ENCODE peak calls at places on chromosomes 11 and 22, in nine cellular contexts. One of them, this sample, is unnamed.

GRCh38 chr11:69307421-69307820 is 13.5 kb downstream of the MYEOV start:
- DNase-seq in heart right ventricle: no peak
- DNase-seq in ovary: no peak
- DNase-seq in RWPE1: no peak
- DNase-seq in A549: no peak
- DNase-seq in CD4-positive, alpha-beta T cell: no peak
- DNase-seq in left ventricle myocardium inferior: no peak
- DNase-seq in GM20000: no peak
- DNase-seq in kidney: no peak
- DNase-seq in this sample: no peak

GRCh38 chr22:37887610-37888378 is 18.3 kb upstream of the MICALL1 start:
- DNase-seq in ovary: peak
- DNase-seq in heart right ventricle: no peak
- DNase-seq in CD4-positive, alpha-beta T cell: no peak
- DNase-seq in RWPE1: peak
- DNase-seq in GM20000: no peak
- DNase-seq in A549: no peak
- DNase-seq in kidney: no peak
- DNase-seq in left ventricle myocardium inferior: no peak
- DNase-seq in this sample: no peak

GRCh38 chr11:122691751-122692150 is 36.2 kb downstream of the UBASH3B start:
- DNase-seq in CD4-positive, alpha-beta T cell: no peak
- DNase-seq in heart right ventricle: no peak
- DNase-seq in ovary: no peak
- DNase-seq in RWPE1: no peak
- DNase-seq in A549: no peak
- DNase-seq in left ventricle myocardium inferior: no peak
- DNase-seq in GM20000: no peak
- DNase-seq in kidney: no peak
- DNase-seq in this sample: no peak

GRCh38 chr11:68552542-68552941 is 92.0 kb downstream of the PPP6R3 start:
- DNase-seq in left ventricle myocardium inferior: no peak
- DNase-seq in kidney: no peak
- DNase-seq in heart right ventricle: no peak
- DNase-seq in CD4-positive, alpha-beta T cell: no peak
- DNase-seq in ovary: no peak
- DNase-seq in RWPE1: no peak
- DNase-seq in GM20000: no peak
- DNase-seq in A549: no peak
- DNase-seq in this sample: no peak

GRCh38 chr11:115104851-115105453 is 399.3 kb downstream of the CADM1 start:
- DNase-seq in ovary: no peak
- DNase-seq in left ventricle myocardium inferior: no peak
- DNase-seq in GM20000: no peak
- DNase-seq in A549: no peak
- DNase-seq in kidney: no peak
- DNase-seq in CD4-positive, alpha-beta T cell: no peak
- DNase-seq in heart right ventricle: no peak
- DNase-seq in RWPE1: no peak
- DNase-seq in this sample: no peak

GRCh38 chr11:112023104-112023503 is 2.1 kb upstream of the DLAT start:
- DNase-seq in GM20000: no peak
- DNase-seq in CD4-positive, alpha-beta T cell: no peak
- DNase-seq in A549: no peak
- DNase-seq in RWPE1: no peak
- DNase-seq in left ventricle myocardium inferior: no peak
- DNase-seq in ovary: no peak
- DNase-seq in kidney: no peak
- DNase-seq in heart right ventricle: no peak
- DNase-seq in this sample: no peak

GRCh38 chr11:117396970-117397369 is 69.3 kb downstream of the CEP164 start:
- DNase-seq in kidney: no peak
- DNase-seq in RWPE1: no peak
- DNase-seq in ovary: no peak
- DNase-seq in GM20000: no peak
- DNase-seq in heart right ventricle: no peak
- DNase-seq in A549: no peak
- DNase-seq in CD4-positive, alpha-beta T cell: no peak
- DNase-seq in left ventricle myocardium inferior: no peak
- DNase-seq in this sample: no peak

GRCh38 chr22:27919943-27920755 is 1.1 kb upstream of the PITPNB start:
- DNase-seq in RWPE1: no peak
- DNase-seq in GM20000: peak
- DNase-seq in kidney: no peak
- DNase-seq in heart right ventricle: peak
- DNase-seq in CD4-positive, alpha-beta T cell: no peak
- DNase-seq in A549: peak
- DNase-seq in ovary: no peak
- DNase-seq in left ventricle myocardium inferior: no peak
- DNase-seq in this sample: no peak

GRCh38 chr11:8285796-8286195 is 22.1 kb upstream of the LMO1 start:
- DNase-seq in left ventricle myocardium inferior: no peak
- DNase-seq in kidney: no peak
- DNase-seq in heart right ventricle: no peak
- DNase-seq in ovary: no peak
- DNase-seq in RWPE1: no peak
- DNase-seq in CD4-positive, alpha-beta T cell: no peak
- DNase-seq in A549: no peak
- DNase-seq in GM20000: peak
- DNase-seq in this sample: no peak

GRCh38 chr11:12042215-12042676 is 33.8 kb upstream of the DKK3 start:
- DNase-seq in RWPE1: peak
- DNase-seq in CD4-positive, alpha-beta T cell: no peak
- DNase-seq in heart right ventricle: no peak
- DNase-seq in kidney: no peak
- DNase-seq in A549: no peak
- DNase-seq in GM20000: no peak
- DNase-seq in ovary: no peak
- DNase-seq in left ventricle myocardium inferior: no peak
- DNase-seq in this sample: no peak

GRCh38 chr11:85848556-85848955 is 6.6 kb upstream of the CCDC83 start:
- DNase-seq in CD4-positive, alpha-beta T cell: no peak
- DNase-seq in ovary: no peak
- DNase-seq in GM20000: no peak
- DNase-seq in RWPE1: no peak
- DNase-seq in heart right ventricle: no peak
- DNase-seq in left ventricle myocardium inferior: no peak
- DNase-seq in A549: no peak
- DNase-seq in kidney: no peak
- DNase-seq in this sample: no peak

GRCh38 chr11:86116386-86116726 is 47.5 kb upstream of the PICALM start:
- DNase-seq in left ventricle myocardium inferior: no peak
- DNase-seq in ovary: no peak
- DNase-seq in kidney: no peak
- DNase-seq in GM20000: peak
- DNase-seq in CD4-positive, alpha-beta T cell: no peak
- DNase-seq in A549: peak
- DNase-seq in heart right ventricle: no peak
- DNase-seq in RWPE1: peak
- DNase-seq in this sample: no peak

GRCh38 chr11:27705873-27706820 is 5.9 kb upstream of the BDNF start:
- DNase-seq in RWPE1: peak
- DNase-seq in A549: peak
- DNase-seq in heart right ventricle: no peak
- DNase-seq in left ventricle myocardium inferior: no peak
- DNase-seq in GM20000: peak
- DNase-seq in kidney: no peak
- DNase-seq in CD4-positive, alpha-beta T cell: no peak
- DNase-seq in ovary: no peak
- DNase-seq in this sample: no peak

DNA sequence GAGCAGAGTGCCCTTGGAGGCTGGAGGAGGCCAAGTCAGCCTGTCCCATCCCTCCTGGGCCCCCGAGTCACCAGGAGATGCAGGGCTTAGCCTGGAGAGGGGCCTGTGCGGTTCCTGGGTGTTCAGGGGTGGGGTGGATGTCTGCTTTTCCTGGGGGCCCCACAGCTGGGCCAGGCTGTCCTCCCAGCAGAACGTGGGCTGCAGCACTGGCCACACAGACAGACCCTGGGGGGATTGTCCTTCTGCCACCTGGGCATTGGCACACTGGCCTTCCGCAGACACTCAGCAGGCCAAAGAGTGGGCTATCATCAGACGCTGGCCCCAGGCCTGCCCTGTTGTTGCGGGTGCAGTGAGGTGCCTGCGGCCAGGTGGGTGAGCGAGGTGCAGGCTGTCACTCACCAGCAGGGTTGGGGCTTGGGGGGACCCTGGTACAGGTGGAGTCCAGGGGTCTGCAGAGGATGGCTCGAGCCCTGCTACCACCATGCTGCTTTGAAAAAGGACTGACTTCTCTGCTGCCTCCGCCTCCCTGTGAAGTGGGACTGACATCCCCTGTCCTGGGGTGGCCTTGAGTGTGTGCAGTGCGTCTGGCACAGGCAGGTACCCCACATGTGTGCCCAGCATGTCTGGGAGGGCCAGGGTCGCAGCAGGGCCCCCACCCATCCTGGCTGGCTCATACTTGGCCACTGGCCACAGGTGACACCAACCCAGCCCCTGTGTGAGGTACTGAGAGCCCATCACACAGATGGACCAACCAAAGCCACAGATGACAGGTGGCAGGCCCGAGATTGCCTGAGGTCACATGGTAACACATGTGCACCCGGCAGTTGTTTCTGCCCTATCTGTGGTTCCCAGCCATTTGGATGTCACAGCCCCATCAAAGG is 39.0 kb upstream of the KCNQ1OT1 start:
- DNase-seq in RWPE1: no peak
- DNase-seq in left ventricle myocardium inferior: no peak
- DNase-seq in CD4-positive, alpha-beta T cell: no peak
- DNase-seq in GM20000: no peak
- DNase-seq in kidney: peak
- DNase-seq in A549: no peak
- DNase-seq in heart right ventricle: no peak
- DNase-seq in ovary: no peak
- DNase-seq in this sample: no peak
- TF ChIP-seq CTCF in RWPE1: no peak
- TF ChIP-seq CTCF in left ventricle myocardium inferior: no peak
- TF ChIP-seq CTCF in CD4-positive, alpha-beta T cell: no peak
- TF ChIP-seq CTCF in GM20000: no peak
- TF ChIP-seq CTCF in kidney: no peak
- TF ChIP-seq CTCF in A549: no peak
- TF ChIP-seq CTCF in heart right ventricle: no peak
- TF ChIP-seq CTCF in ovary: no peak
- TF ChIP-seq CTCF in this sample: no peak

GRCh38 chr22:45317551-45318167 is 7.9 kb downstream of the FAM118A start:
- DNase-seq in left ventricle myocardium inferior: peak
- DNase-seq in heart right ventricle: peak
- DNase-seq in A549: no peak
- DNase-seq in CD4-positive, alpha-beta T cell: peak
- DNase-seq in ovary: peak
- DNase-seq in kidney: no peak
- DNase-seq in GM20000: no peak
- DNase-seq in RWPE1: no peak
- DNase-seq in this sample: no peak
- TF ChIP-seq CTCF in left ventricle myocardium inferior: peak
- TF ChIP-seq CTCF in heart right ventricle: peak
- TF ChIP-seq CTCF in A549: no peak
- TF ChIP-seq CTCF in CD4-positive, alpha-beta T cell: no peak
- TF ChIP-seq CTCF in ovary: peak
- TF ChIP-seq CTCF in kidney: peak
- TF ChIP-seq CTCF in GM20000: no peak
- TF ChIP-seq CTCF in RWPE1: peak
- TF ChIP-seq CTCF in this sample: no peak

DNA sequence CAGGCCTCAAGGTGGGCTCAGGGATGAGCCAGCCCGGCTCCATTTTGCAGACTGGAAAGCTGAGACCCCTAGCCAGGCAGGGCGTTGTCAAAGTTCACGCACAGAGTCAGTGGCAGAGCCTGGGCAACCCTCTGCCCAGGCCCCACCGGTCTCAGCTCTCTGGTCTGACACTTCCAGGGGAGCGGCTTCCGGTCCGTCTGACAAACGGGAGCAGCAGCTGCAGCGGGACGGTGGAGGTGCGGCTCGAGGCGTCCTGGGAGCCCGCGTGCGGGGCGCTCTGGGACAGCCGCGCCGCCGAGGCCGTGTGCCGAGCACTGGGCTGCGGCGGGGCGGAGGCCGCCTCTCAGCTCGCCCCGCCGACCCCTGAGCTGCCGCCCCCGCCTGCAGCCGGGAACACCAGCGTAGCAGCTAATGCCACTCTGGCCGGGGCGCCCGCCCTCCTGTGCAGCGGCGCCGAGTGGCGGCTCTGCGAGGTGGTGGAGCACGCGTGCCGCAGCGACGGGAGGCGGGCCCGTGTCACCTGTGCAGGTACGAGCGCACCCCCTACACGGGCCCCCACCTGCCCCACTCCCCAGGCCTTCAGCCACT is 36.0 kb downstream of the CD6 start:
- DNase-seq in RWPE1: peak
- DNase-seq in ovary: peak
- DNase-seq in heart right ventricle: no peak
- DNase-seq in CD4-positive, alpha-beta T cell: no peak
- DNase-seq in left ventricle myocardium inferior: no peak
- DNase-seq in kidney: peak
- DNase-seq in A549: no peak
- DNase-seq in GM20000: peak
- DNase-seq in this sample: no peak
- TF ChIP-seq CTCF in RWPE1: no peak
- TF ChIP-seq CTCF in ovary: no peak
- TF ChIP-seq CTCF in heart right ventricle: no peak
- TF ChIP-seq CTCF in CD4-positive, alpha-beta T cell: no peak
- TF ChIP-seq CTCF in left ventricle myocardium inferior: no peak
- TF ChIP-seq CTCF in kidney: no peak
- TF ChIP-seq CTCF in A549: no peak
- TF ChIP-seq CTCF in GM20000: no peak
- TF ChIP-seq CTCF in this sample: no peak

DNA sequence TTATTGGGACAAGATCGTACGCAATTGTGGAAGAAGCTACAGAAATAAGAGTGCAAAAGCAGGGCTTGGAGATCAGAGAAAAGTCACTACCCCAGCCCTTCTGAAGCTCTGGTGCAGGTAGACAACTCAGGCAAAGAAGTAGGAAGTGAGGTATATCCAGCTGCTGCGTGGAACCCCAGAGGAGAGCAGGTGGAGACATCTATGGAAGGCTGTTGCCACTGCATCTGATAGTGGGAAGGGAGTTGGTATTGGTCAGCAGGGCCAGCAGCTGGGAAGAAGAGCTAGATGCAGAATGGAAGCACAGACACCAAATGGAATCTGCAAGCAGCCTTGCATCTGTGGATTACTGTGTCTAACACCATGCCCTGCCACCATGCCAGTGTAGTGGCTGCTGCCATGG is 165.1 kb downstream of the WNT11 start:
- DNase-seq in GM20000: no peak
- DNase-seq in A549: no peak
- DNase-seq in CD4-positive, alpha-beta T cell: no peak
- DNase-seq in RWPE1: no peak
- DNase-seq in ovary: no peak
- DNase-seq in left ventricle myocardium inferior: no peak
- DNase-seq in heart right ventricle: no peak
- DNase-seq in kidney: no peak
- DNase-seq in this sample: no peak
- TF ChIP-seq CTCF in GM20000: no peak
- TF ChIP-seq CTCF in A549: no peak
- TF ChIP-seq CTCF in CD4-positive, alpha-beta T cell: no peak
- TF ChIP-seq CTCF in RWPE1: no peak
- TF ChIP-seq CTCF in ovary: no peak
- TF ChIP-seq CTCF in left ventricle myocardium inferior: no peak
- TF ChIP-seq CTCF in heart right ventricle: no peak
- TF ChIP-seq CTCF in kidney: no peak
- TF ChIP-seq CTCF in this sample: no peak

This sample was measured in progenitor cell of endocrine pancreas.